ENCODE peak calls at places on chromosomes 13 and 19, in eight cellular contexts. One of them, this sample, is unnamed.

GRCh38 chr13:54489359-54489758 is 1460.7 kb downstream of the OLFM4 start:
- DNase-seq in H1: no peak
- DNase-seq in SK-N-SH: no peak
- DNase-seq in A549: no peak
- DNase-seq in GM12878: no peak
- DNase-seq in HCT116: no peak
- DNase-seq in K562: no peak
- DNase-seq in HepG2: no peak
- DNase-seq in this sample: no peak

GRCh38 chr13:66926851-66927524 is 303.1 kb downstream of the PCDH9 start:
- DNase-seq in H1: no peak
- DNase-seq in A549: no peak
- DNase-seq in HCT116: no peak
- DNase-seq in GM12878: no peak
- DNase-seq in HepG2: no peak
- DNase-seq in SK-N-SH: no peak
- DNase-seq in K562: no peak
- DNase-seq in this sample: peak; percentile 66

GRCh38 chr19:48975947-48976847 is 11.1 kb downstream of the FTL start:
- DNase-seq in SK-N-SH: peak; percentile 72
- DNase-seq in K562: peak; percentile 55
- DNase-seq in H1: no peak
- DNase-seq in HCT116: no peak
- DNase-seq in GM12878: no peak
- DNase-seq in HepG2: no peak
- DNase-seq in A549: peak; percentile 47
- DNase-seq in this sample: peak; percentile 49

GRCh38 chr19:46529622-46530451 is 34.2 kb upstream of the PNMA8B start:
- DNase-seq in A549: peak; percentile 89
- DNase-seq in GM12878: no peak
- DNase-seq in H1: no peak
- DNase-seq in HepG2: peak; percentile 46
- DNase-seq in HCT116: no peak
- DNase-seq in K562: peak; percentile 75
- DNase-seq in SK-N-SH: peak; percentile 81
- DNase-seq in this sample: peak; percentile 55

GRCh38 chr13:106532111-106532929 is 3.1 kb downstream of the EFNB2 start:
- DNase-seq in HCT116: no peak
- DNase-seq in H1: no peak
- DNase-seq in A549: no peak
- DNase-seq in K562: no peak
- DNase-seq in SK-N-SH: peak; percentile 22
- DNase-seq in HepG2: no peak
- DNase-seq in GM12878: no peak
- DNase-seq in this sample: peak; percentile 65

GRCh38 chr19:50482886-50483285 is 6.2 kb upstream of the GARIN5A start:
- DNase-seq in K562: no peak
- DNase-seq in HepG2: no peak
- DNase-seq in HCT116: no peak
- DNase-seq in SK-N-SH: no peak
- DNase-seq in GM12878: no peak
- DNase-seq in H1: no peak
- DNase-seq in A549: no peak
- DNase-seq in this sample: no peak

GRCh38 chr13:41916173-41916954 is 44.5 kb downstream of the VWA8 start:
- DNase-seq in HepG2: no peak
- DNase-seq in SK-N-SH: no peak
- DNase-seq in GM12878: peak; percentile 89
- DNase-seq in H1: no peak
- DNase-seq in K562: no peak
- DNase-seq in HCT116: no peak
- DNase-seq in A549: no peak
- DNase-seq in this sample: peak; percentile 86

GRCh38 chr13:38002596-38002995 is 133.0 kb upstream of the TRPC4 start:
- DNase-seq in SK-N-SH: no peak
- DNase-seq in HepG2: no peak
- DNase-seq in HCT116: no peak
- DNase-seq in K562: no peak
- DNase-seq in H1: no peak
- DNase-seq in A549: no peak
- DNase-seq in GM12878: no peak
- DNase-seq in this sample: peak; percentile 15

GRCh38 chr19:49686503-49687088 is 2.8 kb upstream of the ADM5 start:
- DNase-seq in K562: no peak
- DNase-seq in H1: no peak
- DNase-seq in SK-N-SH: no peak
- DNase-seq in GM12878: no peak
- DNase-seq in A549: no peak
- DNase-seq in HepG2: no peak
- DNase-seq in HCT116: no peak
- DNase-seq in this sample: no peak

GRCh38 chr19:2270157-2270571 is 11.8 kb downstream of the PEAK3 start:
- DNase-seq in A549: no peak
- DNase-seq in H1: no peak
- DNase-seq in HCT116: no peak
- DNase-seq in HepG2: no peak
- DNase-seq in GM12878: no peak
- DNase-seq in K562: peak; percentile 59
- DNase-seq in SK-N-SH: no peak
- DNase-seq in this sample: no peak

GRCh38 chr13:26589754-26590153 is 32.3 kb downstream of the WASF3 start:
- DNase-seq in A549: no peak
- DNase-seq in K562: no peak
- DNase-seq in HCT116: no peak
- DNase-seq in GM12878: no peak
- DNase-seq in SK-N-SH: no peak
- DNase-seq in HepG2: no peak
- DNase-seq in H1: no peak
- DNase-seq in this sample: peak; percentile 96

GRCh38 chr19:17590780-17591688 is 35.6 kb downstream of the COLGALT1 start:
- DNase-seq in HepG2: no peak
- DNase-seq in K562: peak; percentile 6
- DNase-seq in SK-N-SH: no peak
- DNase-seq in HCT116: no peak
- DNase-seq in H1: no peak
- DNase-seq in GM12878: no peak
- DNase-seq in A549: no peak
- DNase-seq in this sample: no peak

GRCh38 chr19:44737238-44738160 is 11.0 kb upstream of the BCL3 start:
- DNase-seq in K562: no peak
- DNase-seq in HepG2: peak; percentile 38
- DNase-seq in A549: peak; percentile 79
- DNase-seq in HCT116: no peak
- DNase-seq in SK-N-SH: no peak
- DNase-seq in H1: no peak
- DNase-seq in GM12878: no peak
- DNase-seq in this sample: no peak

GRCh38 chr13:66994097-66994496 is 236.0 kb downstream of the PCDH9 start:
- DNase-seq in HepG2: peak; percentile 38
- DNase-seq in K562: peak; percentile 31
- DNase-seq in H1: peak; percentile 51
- DNase-seq in HCT116: no peak
- DNase-seq in GM12878: no peak
- DNase-seq in SK-N-SH: peak; percentile 4
- DNase-seq in A549: peak; percentile 49
- DNase-seq in this sample: peak; percentile 81

GRCh38 chr13:99721606-99722384 is 220.5 kb downstream of the TM9SF2 start:
- DNase-seq in H1: no peak
- DNase-seq in SK-N-SH: no peak
- DNase-seq in K562: no peak
- DNase-seq in GM12878: no peak
- DNase-seq in A549: no peak
- DNase-seq in HCT116: no peak
- DNase-seq in HepG2: no peak
- DNase-seq in this sample: no peak

GRCh38 chr13:60591348-60591747 is 194.3 kb downstream of the TDRD3 start:
- DNase-seq in K562: no peak
- DNase-seq in GM12878: no peak
- DNase-seq in HCT116: no peak
- DNase-seq in A549: no peak
- DNase-seq in HepG2: no peak
- DNase-seq in SK-N-SH: no peak
- DNase-seq in H1: no peak
- DNase-seq in this sample: no peak

GRCh38 chr19:47756953-47757608 is 11.7 kb downstream of the NOP53 start:
- DNase-seq in HCT116: no peak
- DNase-seq in H1: no peak
- DNase-seq in SK-N-SH: no peak
- DNase-seq in A549: no peak
- DNase-seq in K562: no peak
- DNase-seq in HepG2: no peak
- DNase-seq in GM12878: no peak
- DNase-seq in this sample: no peak

DNA sequence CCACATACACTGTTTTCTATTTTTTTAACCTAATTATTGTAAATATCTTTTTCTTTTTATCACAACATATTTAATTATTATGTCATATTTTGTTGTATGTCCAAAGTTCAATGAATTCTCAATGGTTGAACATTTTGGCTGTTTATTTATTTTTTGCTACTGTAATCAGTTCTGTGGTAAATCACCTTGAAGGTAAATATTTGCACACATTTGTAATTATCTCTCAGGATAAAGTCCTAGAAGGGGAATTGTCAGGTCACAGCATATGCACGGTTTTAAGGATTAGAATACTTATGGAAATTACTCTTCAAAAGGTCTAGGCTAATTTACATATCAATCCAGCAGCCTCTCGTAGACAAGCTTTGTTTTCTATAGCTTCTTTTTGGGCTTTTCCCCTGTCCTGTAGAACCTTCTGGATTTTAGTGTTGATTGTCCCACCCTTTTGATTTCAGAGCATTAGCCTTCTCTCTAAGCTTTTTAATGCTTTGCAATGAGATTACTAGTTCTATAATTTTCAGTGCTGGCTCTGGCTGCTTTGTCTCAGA is 362.6 kb downstream of the KCNRG start:
- DNase-seq in A549: no peak
- DNase-seq in HepG2: no peak
- DNase-seq in H1: no peak
- DNase-seq in K562: no peak
- DNase-seq in HCT116: no peak
- DNase-seq in SK-N-SH: no peak
- DNase-seq in GM12878: no peak
- DNase-seq in this sample: no peak
- TF ChIP-seq MAX in A549: no peak
- TF ChIP-seq MAX in HepG2: no peak
- TF ChIP-seq MAX in H1: no peak
- TF ChIP-seq MAX in K562: no peak
- TF ChIP-seq MAX in HCT116: no peak
- TF ChIP-seq MAX in SK-N-SH: no peak
- TF ChIP-seq MAX in GM12878: no peak
- TF ChIP-seq MAX in this sample: no peak

GRCh38 chr19:28519950-28520861 is 692.7 kb downstream of the UQCRFS1 start:
- DNase-seq in GM12878: no peak
- DNase-seq in HCT116: no peak
- DNase-seq in K562: no peak
- DNase-seq in H1: no peak
- DNase-seq in SK-N-SH: no peak
- DNase-seq in A549: no peak
- DNase-seq in HepG2: no peak
- DNase-seq in this sample: no peak
- H3K27ac ChIP-seq in GM12878: no peak overlapping the region
- H3K27ac ChIP-seq in HCT116: no peak overlapping the region
- H3K27ac ChIP-seq in K562: peak overlapping the region; percentile 80
- H3K27ac ChIP-seq in H1: no peak overlapping the region
- H3K27ac ChIP-seq in SK-N-SH: no peak overlapping the region
- H3K27ac ChIP-seq in A549: no peak overlapping the region
- H3K27ac ChIP-seq in HepG2: no peak overlapping the region
- H3K27ac ChIP-seq in this sample: no peak overlapping the region

GRCh38 chr19:8363803-8364771 is at the start of gene ANGPTL4:
- DNase-seq in A549: peak; percentile 69
- DNase-seq in K562: peak; percentile 76
- DNase-seq in HepG2: no peak
- DNase-seq in HCT116: peak; percentile 63
- DNase-seq in H1: no peak
- DNase-seq in SK-N-SH: peak; percentile 86
- DNase-seq in GM12878: no peak
- DNase-seq in this sample: peak; percentile 68

GRCh38 chr19:8360196-8360595 is 3.8 kb upstream of the ANGPTL4 start:
- DNase-seq in H1: no peak
- DNase-seq in A549: no peak
- DNase-seq in K562: no peak
- DNase-seq in HCT116: no peak
- DNase-seq in GM12878: no peak
- DNase-seq in SK-N-SH: no peak
- DNase-seq in HepG2: no peak
- DNase-seq in this sample: no peak

GRCh38 chr19:8366121-8366581 is 2.2 kb downstream of the ANGPTL4 start:
- DNase-seq in HCT116: no peak
- DNase-seq in HepG2: no peak
- DNase-seq in GM12878: no peak
- DNase-seq in H1: no peak
- DNase-seq in SK-N-SH: no peak
- DNase-seq in K562: peak; percentile 13
- DNase-seq in A549: no peak
- DNase-seq in this sample: no peak

GRCh38 chr19:8358948-8359347 is 5.0 kb upstream of the ANGPTL4 start:
- DNase-seq in HepG2: no peak
- DNase-seq in HCT116: no peak
- DNase-seq in GM12878: no peak
- DNase-seq in H1: no peak
- DNase-seq in K562: no peak
- DNase-seq in A549: no peak
- DNase-seq in SK-N-SH: no peak
- DNase-seq in this sample: no peak

GRCh38 chr19:8361921-8362793 is 1.8 kb upstream of the ANGPTL4 start:
- DNase-seq in GM12878: no peak
- DNase-seq in A549: peak; percentile 76
- DNase-seq in HepG2: peak; percentile 83
- DNase-seq in H1: no peak
- DNase-seq in K562: no peak
- DNase-seq in SK-N-SH: peak; percentile 84
- DNase-seq in HCT116: peak; percentile 95
- DNase-seq in this sample: peak; percentile 99
- TF ChIP-seq MAX in GM12878: no peak
- TF ChIP-seq MAX in A549: peak; percentile 58
- TF ChIP-seq MAX in HepG2: peak; percentile 48
- TF ChIP-seq MAX in H1: no peak
- TF ChIP-seq MAX in K562: no peak
- TF ChIP-seq MAX in SK-N-SH: peak; percentile 75
- TF ChIP-seq MAX in HCT116: peak; percentile 70
- TF ChIP-seq MAX in this sample: no peak

DNA sequence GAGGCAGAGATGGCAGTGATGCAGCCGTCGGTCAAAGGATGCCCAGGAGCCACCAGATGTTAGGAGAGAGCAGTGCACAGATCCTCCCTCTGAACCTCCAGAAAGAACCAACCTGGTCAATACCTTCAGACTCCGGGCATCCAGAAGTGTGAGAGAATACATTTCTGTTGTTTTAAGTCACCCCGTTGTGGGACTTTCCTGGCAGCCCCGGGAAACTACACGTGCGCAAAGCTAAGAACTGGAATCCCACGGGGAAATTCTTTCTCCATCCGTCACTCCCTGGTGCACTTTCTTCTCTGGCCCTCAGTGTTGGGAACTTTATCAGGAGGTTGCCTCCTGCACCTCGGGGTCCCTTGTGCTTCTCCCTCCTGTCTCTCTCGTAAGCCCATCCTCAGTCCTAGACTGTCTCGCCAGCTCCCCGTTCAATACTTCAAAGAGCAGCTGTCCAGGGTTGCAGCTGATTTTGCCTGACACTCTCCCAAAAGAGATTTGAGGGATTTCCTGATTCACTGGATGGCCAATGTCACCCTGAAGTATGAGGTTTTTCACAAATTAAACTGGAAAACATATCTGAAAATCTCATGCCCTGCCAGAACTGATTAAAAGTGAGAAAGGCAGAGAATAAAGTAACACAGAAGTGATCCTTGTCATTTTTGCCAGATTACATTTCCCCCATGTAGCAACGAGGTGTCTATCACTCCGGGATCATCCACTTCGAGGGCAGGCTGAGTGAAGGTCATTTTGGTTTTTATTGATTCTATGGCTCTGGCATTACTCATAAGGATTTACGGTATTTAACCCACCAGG is 136.8 kb downstream of the DCT start:
- DNase-seq in K562: no peak
- DNase-seq in A549: no peak
- DNase-seq in SK-N-SH: no peak
- DNase-seq in GM12878: no peak
- DNase-seq in HepG2: no peak
- DNase-seq in H1: no peak
- DNase-seq in HCT116: no peak
- DNase-seq in this sample: no peak
- H3K27ac ChIP-seq in K562: no peak overlapping the region
- H3K27ac ChIP-seq in A549: no peak overlapping the region
- H3K27ac ChIP-seq in SK-N-SH: no peak overlapping the region
- H3K27ac ChIP-seq in GM12878: no peak overlapping the region
- H3K27ac ChIP-seq in HepG2: no peak overlapping the region
- H3K27ac ChIP-seq in H1: no peak overlapping the region
- H3K27ac ChIP-seq in HCT116: no peak overlapping the region
- H3K27ac ChIP-seq in this sample: no peak overlapping the region

This sample was measured in endothelial cell of umbilical vein.